ENCODE peak calls at places on chromosomes 7 and 10, in seven cellular contexts. E is mucosa of descending colon, R is PC-9, Z is gastrocnemius medialis, T is testis, F is adrenal gland, K is OCI-LY7. C is an unnamed sample.

GRCh38 chr10:132139526-132139925 is 47.2 kb upstream of the DPYSL4 start:
- DNase-seq in K (no peak), T (no peak), F (peak; percentile 2), R (no peak), E (peak; percentile 8), Z (no peak), C (no peak)

GRCh38 chr7:141866974-141867373 is 25.7 kb upstream of the PRSS37 start:
- DNase-seq in K (no peak), R (no peak), T (no peak), Z (no peak), F (no peak), E (no peak), C (no peak)

GRCh38 chr7:2432910-2433712 is 29.7 kb downstream of the CHST12 start:
- DNase-seq in Z (no peak), R (no peak), K (no peak), T (no peak), E (no peak), F (no peak), C (no peak)

GRCh38 chr10:119135517-119135890 is 30.0 kb downstream of the SFXN4 start:
- DNase-seq in F (no peak), T (no peak), Z (no peak), E (no peak), R (no peak), K (no peak), C (no peak)

GRCh38 chr7:70598976-70599375 is 533.0 kb upstream of the GALNT17 start:
- DNase-seq in Z (no peak), E (no peak), R (peak; percentile 49), T (no peak), K (no peak), F (no peak), C (no peak)

GRCh38 chr10:61175331-61175730 is 231.3 kb upstream of the RHOBTB1 start:
- DNase-seq in T (no peak), R (no peak), K (no peak), E (no peak), Z (no peak), F (no peak), C (no peak)

GRCh38 chr10:92027141-92027540 is 103.6 kb downstream of the BTAF1 start:
- DNase-seq in F (no peak), T (no peak), E (no peak), K (no peak), Z (no peak), R (no peak), C (no peak)

GRCh38 chr7:122652851-122653250 is 46.1 kb downstream of the RNF133 start:
- DNase-seq in Z (no peak), E (no peak), F (no peak), R (no peak), T (no peak), K (no peak), C (no peak)

GRCh38 chr10:48464871-48465736 is 139.8 kb downstream of the ARHGAP22 start:
- DNase-seq in F (no peak), E (peak; percentile 10), T (peak; percentile 81), Z (no peak), R (no peak), K (no peak), C (no peak)

GRCh38 chr7:51279391-51280023 is 37.1 kb downstream of the COBL start:
- DNase-seq in K (no peak), F (no peak), E (no peak), T (no peak), Z (no peak), R (no peak), C (no peak)

GRCh38 chr7:128843938-128844621 is 13.9 kb downstream of the FLNC start:
- DNase-seq in K (no peak), Z (peak; percentile 71), F (no peak), E (no peak), R (no peak), T (no peak), C (no peak)

GRCh38 chr7:128841171-128841690 is 11.0 kb downstream of the FLNC start:
- DNase-seq in F (no peak), E (peak; percentile 73), Z (no peak), K (no peak), R (no peak), T (no peak), C (no peak)

GRCh38 chr7:128841961-128842673 is 11.9 kb downstream of the FLNC start:
- DNase-seq in R (no peak), T (peak; percentile 40), F (no peak), Z (no peak), K (peak; percentile 66), E (peak; percentile 66), C (peak; percentile 49)

GRCh38 chr7:128844777-128845311 is 14.6 kb downstream of the FLNC start:
- DNase-seq in Z (no peak), K (no peak), R (no peak), E (no peak), T (no peak), F (no peak), C (no peak)

DNA sequence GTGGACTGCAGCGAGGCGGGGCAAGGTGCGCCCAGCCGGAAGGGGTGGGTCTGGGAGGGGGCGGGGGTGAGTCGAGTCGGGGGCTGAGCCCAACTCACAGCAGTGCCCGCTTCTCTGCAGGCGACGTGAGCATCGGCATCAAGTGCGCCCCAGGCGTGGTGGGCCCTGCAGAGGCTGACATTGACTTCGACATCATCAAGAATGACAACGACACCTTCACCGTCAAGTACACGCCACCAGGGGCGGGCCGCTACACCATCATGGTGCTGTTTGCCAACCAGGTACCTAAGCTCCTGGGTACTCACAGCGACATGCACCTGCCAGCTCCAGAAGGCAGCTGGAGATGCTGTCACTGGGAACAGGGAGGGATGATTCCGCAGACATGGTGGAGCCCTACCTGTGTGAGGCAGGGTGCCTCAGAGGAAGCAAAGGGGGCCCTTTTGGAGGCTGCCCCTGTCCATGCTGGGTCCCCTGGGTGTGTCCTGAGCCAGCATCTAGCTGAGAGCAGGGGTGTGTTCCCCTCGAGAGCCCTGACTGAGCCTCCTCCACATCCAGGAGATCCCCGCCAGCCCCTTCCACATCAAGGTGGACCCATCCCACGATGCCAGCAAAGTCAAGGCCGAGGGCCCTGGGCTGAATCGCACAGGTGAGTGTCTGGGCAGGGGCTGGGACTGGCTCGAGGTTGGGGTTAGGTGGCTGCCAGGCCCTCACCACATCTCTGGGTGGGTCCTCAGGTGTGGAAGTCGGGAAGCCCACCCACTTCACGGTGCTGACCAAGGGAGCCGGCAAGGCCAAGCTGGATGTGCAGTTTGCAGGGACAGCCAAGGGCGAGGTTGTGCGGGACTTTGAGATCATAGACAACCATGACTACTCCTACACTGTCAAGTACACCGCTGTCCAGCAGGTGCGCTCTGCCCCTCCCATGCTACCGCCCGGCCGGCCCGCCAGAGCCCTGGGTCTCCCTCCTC is 12.8 kb downstream of the FLNC start:
- DNase-seq in T (no peak), E (no peak), R (no peak), F (no peak), K (no peak), Z (no peak), C (peak; percentile 68)
- TF ChIP-seq CTCF in T (no peak), E (no peak), R (no peak), F (no peak), K (no peak), Z (no peak), C (no peak)

GRCh38 chr7:158325530-158326381 is 261.9 kb downstream of the PTPRN2 start:
- DNase-seq in T (peak; percentile 82), Z (no peak), R (no peak), F (peak; percentile 25), K (no peak), E (peak; percentile 55), C (no peak)

GRCh38 chr7:158328376-158329013 is 259.1 kb downstream of the PTPRN2 start:
- DNase-seq in F (no peak), K (no peak), R (no peak), Z (no peak), T (no peak), E (no peak), C (no peak)

GRCh38 chr7:158327012-158327411 is 260.6 kb downstream of the PTPRN2 start:
- DNase-seq in Z (no peak), F (no peak), K (no peak), E (no peak), T (no peak), R (no peak), C (no peak)

GRCh38 chr7:158329014-158329610 is 258.5 kb downstream of the PTPRN2 start:
- DNase-seq in E (no peak), K (no peak), T (peak; percentile 13), F (no peak), R (no peak), Z (no peak), C (no peak)

GRCh38 chr7:158327571-158328180 is 259.9 kb downstream of the PTPRN2 start:
- DNase-seq in Z (no peak), T (no peak), E (no peak), F (no peak), R (no peak), K (no peak), C (no peak)
- H3K9me3 ChIP-seq in Z (no peaks in the 10 kb centered on the region), T (no peaks in the 10 kb centered on the region), E (peaks cover 6% of the 10 kb centered on the region), F (no peaks in the 10 kb centered on the region), R (peaks cover 17% of the 10 kb centered on the region), K (peaks cover 28% of the 10 kb centered on the region), C (no peaks in the 10 kb centered on the region)

DNA sequence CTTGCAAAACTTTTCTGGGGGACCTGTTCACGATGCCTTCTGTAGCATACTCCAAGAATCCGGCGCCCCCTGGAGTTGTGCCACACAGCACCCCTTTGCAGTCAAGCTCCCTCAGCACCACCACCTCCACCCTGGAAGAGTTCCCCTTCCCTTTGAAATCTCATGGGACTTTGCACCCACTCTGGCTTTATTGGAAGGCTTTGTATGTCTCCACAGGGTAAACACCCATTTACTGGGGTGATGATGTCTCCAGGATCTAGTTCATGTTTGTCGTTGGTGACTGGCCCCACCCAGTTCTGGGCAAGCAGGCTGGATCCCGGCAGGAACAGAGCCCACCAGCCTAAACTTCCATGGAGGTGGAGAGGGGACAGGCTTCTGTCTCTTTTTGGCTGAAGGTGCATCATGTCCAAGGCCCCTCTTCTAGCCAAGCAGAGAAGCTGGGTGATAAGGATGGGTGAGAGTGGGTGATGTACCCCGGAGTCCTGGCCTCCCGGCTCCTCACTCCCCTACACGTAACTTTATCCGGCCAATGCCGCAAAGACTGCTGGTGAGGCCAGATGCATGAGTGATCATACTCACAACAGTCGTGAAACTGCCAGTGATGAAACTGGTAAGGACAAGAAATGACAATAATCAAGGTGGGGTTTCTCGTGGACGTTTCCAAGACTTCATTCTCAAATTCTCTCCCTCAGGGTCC is 727 bp upstream of the CLDN4 start:
- DNase-seq in E (peak; percentile 82), K (no peak), F (no peak), T (no peak), Z (no peak), R (peak; percentile 46), C (no peak)
- TF ChIP-seq CTCF in E (no peak), K (peak; percentile 30), F (no peak), T (no peak), Z (no peak), R (peak; percentile 13), C (no peak)

GRCh38 chr7:158082761-158083160 is 504.9 kb downstream of the PTPRN2 start:
- DNase-seq in K (no peak), T (no peak), Z (no peak), E (no peak), F (no peak), R (no peak), C (no peak)

GRCh38 chr7:158083526-158084310 is 503.9 kb downstream of the PTPRN2 start:
- DNase-seq in E (no peak), K (no peak), R (no peak), F (no peak), Z (no peak), T (no peak), C (no peak)

GRCh38 chr7:158078161-158078910 is 509.3 kb downstream of the PTPRN2 start:
- DNase-seq in F (no peak), E (no peak), T (peak; percentile 11), K (no peak), Z (no peak), R (no peak), C (no peak)

GRCh38 chr7:158077441-158077840 is 510.2 kb downstream of the PTPRN2 start:
- DNase-seq in E (no peak), T (no peak), Z (no peak), F (no peak), R (no peak), K (no peak), C (no peak)

GRCh38 chr7:158080899-158081445 is 506.7 kb downstream of the PTPRN2 start:
- DNase-seq in T (no peak), E (no peak), K (no peak), F (no peak), Z (no peak), R (no peak), C (no peak)
- H3K9me3 ChIP-seq in T (no peaks in the 10 kb centered on the region), E (no peaks in the 10 kb centered on the region), K (no peaks in the 10 kb centered on the region), F (no peaks in the 10 kb centered on the region), Z (no peaks in the 10 kb centered on the region), R (no peaks in the 10 kb centered on the region), C (no peaks in the 10 kb centered on the region)

C was measured in pancreas.